ENCODE peak calls at places on chromosomes 16 and 17, in seven cellular contexts. One of them, this sample, is unnamed.

GRCh38 chr16:71526111-71526998 is at the start of gene CHST4:
- DNase-seq in amniotic epithelial cell: peak
- DNase-seq in activated CD4-positive, alpha-beta T cell treated with anti-CD3 and anti-CD28 coated beads, Interleukin-2, amount 10 ng/mL, durations not matched to agents 7 days and 5 days: no peak
- DNase-seq in T-helper 2 cell: no peak
- DNase-seq in HS-5: peak
- DNase-seq in stimulated activated CD4-positive, alpha-beta T cell treated with anti-CD3 and anti-CD28 coated beads, Interleukin-15, amount 100 ng/mL, for 24 hours: peak
- DNase-seq in HCT116: no peak
- DNase-seq in this sample: peak

GRCh38 chr17:45974916-45975630 is 24.0 kb upstream of the STH start:
- DNase-seq in HS-5: no peak
- DNase-seq in activated CD4-positive, alpha-beta T cell treated with anti-CD3 and anti-CD28 coated beads, Interleukin-2, amount 10 ng/mL, durations not matched to agents 7 days and 5 days: no peak
- DNase-seq in stimulated activated CD4-positive, alpha-beta T cell treated with anti-CD3 and anti-CD28 coated beads, Interleukin-15, amount 100 ng/mL, for 24 hours: no peak
- DNase-seq in HCT116: no peak
- DNase-seq in T-helper 2 cell: no peak
- DNase-seq in amniotic epithelial cell: no peak
- DNase-seq in this sample: no peak

GRCh38 chr17:49817993-49818392 is 29.5 kb downstream of the KAT7 start:
- DNase-seq in HS-5: no peak
- DNase-seq in T-helper 2 cell: peak
- DNase-seq in HCT116: no peak
- DNase-seq in activated CD4-positive, alpha-beta T cell treated with anti-CD3 and anti-CD28 coated beads, Interleukin-2, amount 10 ng/mL, durations not matched to agents 7 days and 5 days: peak
- DNase-seq in stimulated activated CD4-positive, alpha-beta T cell treated with anti-CD3 and anti-CD28 coated beads, Interleukin-15, amount 100 ng/mL, for 24 hours: peak
- DNase-seq in amniotic epithelial cell: no peak
- DNase-seq in this sample: no peak

GRCh38 chr16:85361441-85362118 is 249.3 kb upstream of the CIBAR2 start:
- DNase-seq in amniotic epithelial cell: peak
- DNase-seq in T-helper 2 cell: no peak
- DNase-seq in activated CD4-positive, alpha-beta T cell treated with anti-CD3 and anti-CD28 coated beads, Interleukin-2, amount 10 ng/mL, durations not matched to agents 7 days and 5 days: no peak
- DNase-seq in HS-5: no peak
- DNase-seq in stimulated activated CD4-positive, alpha-beta T cell treated with anti-CD3 and anti-CD28 coated beads, Interleukin-15, amount 100 ng/mL, for 24 hours: no peak
- DNase-seq in HCT116: no peak
- DNase-seq in this sample: no peak

GRCh38 chr16:3971706-3972105 is 91.2 kb upstream of the CREBBP start:
- DNase-seq in activated CD4-positive, alpha-beta T cell treated with anti-CD3 and anti-CD28 coated beads, Interleukin-2, amount 10 ng/mL, durations not matched to agents 7 days and 5 days: no peak
- DNase-seq in stimulated activated CD4-positive, alpha-beta T cell treated with anti-CD3 and anti-CD28 coated beads, Interleukin-15, amount 100 ng/mL, for 24 hours: no peak
- DNase-seq in HCT116: no peak
- DNase-seq in T-helper 2 cell: no peak
- DNase-seq in HS-5: no peak
- DNase-seq in amniotic epithelial cell: peak
- DNase-seq in this sample: no peak

GRCh38 chr17:50209472-50210248 is 8.2 kb upstream of the COL1A1 start:
- DNase-seq in amniotic epithelial cell: peak
- DNase-seq in HCT116: no peak
- DNase-seq in stimulated activated CD4-positive, alpha-beta T cell treated with anti-CD3 and anti-CD28 coated beads, Interleukin-15, amount 100 ng/mL, for 24 hours: no peak
- DNase-seq in HS-5: peak
- DNase-seq in activated CD4-positive, alpha-beta T cell treated with anti-CD3 and anti-CD28 coated beads, Interleukin-2, amount 10 ng/mL, durations not matched to agents 7 days and 5 days: no peak
- DNase-seq in T-helper 2 cell: no peak
- DNase-seq in this sample: no peak

GRCh38 chr16:1610841-1611653 is 825 bp downstream of the IFT140 start:
- DNase-seq in activated CD4-positive, alpha-beta T cell treated with anti-CD3 and anti-CD28 coated beads, Interleukin-2, amount 10 ng/mL, durations not matched to agents 7 days and 5 days: no peak
- DNase-seq in HS-5: no peak
- DNase-seq in stimulated activated CD4-positive, alpha-beta T cell treated with anti-CD3 and anti-CD28 coated beads, Interleukin-15, amount 100 ng/mL, for 24 hours: peak
- DNase-seq in HCT116: no peak
- DNase-seq in T-helper 2 cell: peak
- DNase-seq in amniotic epithelial cell: no peak
- DNase-seq in this sample: peak

GRCh38 chr17:78727057-78727456 is 55.0 kb downstream of the CYTH1 start:
- DNase-seq in T-helper 2 cell: no peak
- DNase-seq in activated CD4-positive, alpha-beta T cell treated with anti-CD3 and anti-CD28 coated beads, Interleukin-2, amount 10 ng/mL, durations not matched to agents 7 days and 5 days: no peak
- DNase-seq in HCT116: no peak
- DNase-seq in stimulated activated CD4-positive, alpha-beta T cell treated with anti-CD3 and anti-CD28 coated beads, Interleukin-15, amount 100 ng/mL, for 24 hours: no peak
- DNase-seq in amniotic epithelial cell: no peak
- DNase-seq in HS-5: no peak
- DNase-seq in this sample: no peak

GRCh38 chr17:67588326-67588725 is 129.4 kb upstream of the NOL11 start:
- DNase-seq in T-helper 2 cell: no peak
- DNase-seq in activated CD4-positive, alpha-beta T cell treated with anti-CD3 and anti-CD28 coated beads, Interleukin-2, amount 10 ng/mL, durations not matched to agents 7 days and 5 days: no peak
- DNase-seq in HS-5: no peak
- DNase-seq in amniotic epithelial cell: no peak
- DNase-seq in stimulated activated CD4-positive, alpha-beta T cell treated with anti-CD3 and anti-CD28 coated beads, Interleukin-15, amount 100 ng/mL, for 24 hours: no peak
- DNase-seq in HCT116: no peak
- DNase-seq in this sample: no peak

GRCh38 chr16:1744338-1744840 is 27.0 kb downstream of the NME3 start:
- DNase-seq in amniotic epithelial cell: no peak
- DNase-seq in stimulated activated CD4-positive, alpha-beta T cell treated with anti-CD3 and anti-CD28 coated beads, Interleukin-15, amount 100 ng/mL, for 24 hours: no peak
- DNase-seq in HS-5: no peak
- DNase-seq in HCT116: no peak
- DNase-seq in T-helper 2 cell: no peak
- DNase-seq in activated CD4-positive, alpha-beta T cell treated with anti-CD3 and anti-CD28 coated beads, Interleukin-2, amount 10 ng/mL, durations not matched to agents 7 days and 5 days: no peak
- DNase-seq in this sample: no peak

GRCh38 chr16:17076818-17077498 is 393.8 kb downstream of the XYLT1 start:
- DNase-seq in T-helper 2 cell: no peak
- DNase-seq in HS-5: no peak
- DNase-seq in activated CD4-positive, alpha-beta T cell treated with anti-CD3 and anti-CD28 coated beads, Interleukin-2, amount 10 ng/mL, durations not matched to agents 7 days and 5 days: no peak
- DNase-seq in HCT116: no peak
- DNase-seq in stimulated activated CD4-positive, alpha-beta T cell treated with anti-CD3 and anti-CD28 coated beads, Interleukin-15, amount 100 ng/mL, for 24 hours: no peak
- DNase-seq in amniotic epithelial cell: no peak
- DNase-seq in this sample: no peak

GRCh38 chr16:19131809-19132777 is 18.3 kb downstream of the ITPRIPL2 start:
- DNase-seq in amniotic epithelial cell: no peak
- DNase-seq in T-helper 2 cell: no peak
- DNase-seq in activated CD4-positive, alpha-beta T cell treated with anti-CD3 and anti-CD28 coated beads, Interleukin-2, amount 10 ng/mL, durations not matched to agents 7 days and 5 days: no peak
- DNase-seq in HS-5: no peak
- DNase-seq in stimulated activated CD4-positive, alpha-beta T cell treated with anti-CD3 and anti-CD28 coated beads, Interleukin-15, amount 100 ng/mL, for 24 hours: no peak
- DNase-seq in HCT116: no peak
- DNase-seq in this sample: no peak

GRCh38 chr17:78532311-78532710 is 44.9 kb downstream of the DNAH17 start:
- DNase-seq in HS-5: no peak
- DNase-seq in T-helper 2 cell: no peak
- DNase-seq in HCT116: no peak
- DNase-seq in stimulated activated CD4-positive, alpha-beta T cell treated with anti-CD3 and anti-CD28 coated beads, Interleukin-15, amount 100 ng/mL, for 24 hours: no peak
- DNase-seq in activated CD4-positive, alpha-beta T cell treated with anti-CD3 and anti-CD28 coated beads, Interleukin-2, amount 10 ng/mL, durations not matched to agents 7 days and 5 days: no peak
- DNase-seq in amniotic epithelial cell: no peak
- DNase-seq in this sample: no peak

GRCh38 chr17:29102741-29103181 is 59.8 kb downstream of the PIPOX start:
- DNase-seq in HS-5: no peak
- DNase-seq in HCT116: no peak
- DNase-seq in stimulated activated CD4-positive, alpha-beta T cell treated with anti-CD3 and anti-CD28 coated beads, Interleukin-15, amount 100 ng/mL, for 24 hours: no peak
- DNase-seq in amniotic epithelial cell: no peak
- DNase-seq in activated CD4-positive, alpha-beta T cell treated with anti-CD3 and anti-CD28 coated beads, Interleukin-2, amount 10 ng/mL, durations not matched to agents 7 days and 5 days: no peak
- DNase-seq in T-helper 2 cell: no peak
- DNase-seq in this sample: no peak

GRCh38 chr16:4564661-4565267 is 8.6 kb downstream of the C16orf96 start:
- DNase-seq in HS-5: no peak
- DNase-seq in activated CD4-positive, alpha-beta T cell treated with anti-CD3 and anti-CD28 coated beads, Interleukin-2, amount 10 ng/mL, durations not matched to agents 7 days and 5 days: no peak
- DNase-seq in T-helper 2 cell: no peak
- DNase-seq in amniotic epithelial cell: no peak
- DNase-seq in HCT116: no peak
- DNase-seq in stimulated activated CD4-positive, alpha-beta T cell treated with anti-CD3 and anti-CD28 coated beads, Interleukin-15, amount 100 ng/mL, for 24 hours: no peak
- DNase-seq in this sample: no peak

GRCh38 chr17:9037741-9038140 is 16.4 kb downstream of the NTN1 start:
- DNase-seq in stimulated activated CD4-positive, alpha-beta T cell treated with anti-CD3 and anti-CD28 coated beads, Interleukin-15, amount 100 ng/mL, for 24 hours: no peak
- DNase-seq in HCT116: no peak
- DNase-seq in amniotic epithelial cell: no peak
- DNase-seq in activated CD4-positive, alpha-beta T cell treated with anti-CD3 and anti-CD28 coated beads, Interleukin-2, amount 10 ng/mL, durations not matched to agents 7 days and 5 days: no peak
- DNase-seq in T-helper 2 cell: no peak
- DNase-seq in HS-5: no peak
- DNase-seq in this sample: no peak

GRCh38 chr17:40349477-40350409 is 14.8 kb downstream of the GJD3 start:
- DNase-seq in HCT116: no peak
- DNase-seq in stimulated activated CD4-positive, alpha-beta T cell treated with anti-CD3 and anti-CD28 coated beads, Interleukin-15, amount 100 ng/mL, for 24 hours: no peak
- DNase-seq in T-helper 2 cell: no peak
- DNase-seq in HS-5: no peak
- DNase-seq in activated CD4-positive, alpha-beta T cell treated with anti-CD3 and anti-CD28 coated beads, Interleukin-2, amount 10 ng/mL, durations not matched to agents 7 days and 5 days: no peak
- DNase-seq in amniotic epithelial cell: peak
- DNase-seq in this sample: no peak

GRCh38 chr16:3577302-3577752 is at the start of gene NLRC3:
- DNase-seq in HCT116: no peak
- DNase-seq in activated CD4-positive, alpha-beta T cell treated with anti-CD3 and anti-CD28 coated beads, Interleukin-2, amount 10 ng/mL, durations not matched to agents 7 days and 5 days: peak
- DNase-seq in amniotic epithelial cell: no peak
- DNase-seq in stimulated activated CD4-positive, alpha-beta T cell treated with anti-CD3 and anti-CD28 coated beads, Interleukin-15, amount 100 ng/mL, for 24 hours: peak
- DNase-seq in T-helper 2 cell: peak
- DNase-seq in HS-5: no peak
- DNase-seq in this sample: peak

GRCh38 chr16:57682809-57683318 is 11.7 kb upstream of the DRC7 start:
- DNase-seq in stimulated activated CD4-positive, alpha-beta T cell treated with anti-CD3 and anti-CD28 coated beads, Interleukin-15, amount 100 ng/mL, for 24 hours: no peak
- DNase-seq in HCT116: no peak
- DNase-seq in T-helper 2 cell: no peak
- DNase-seq in activated CD4-positive, alpha-beta T cell treated with anti-CD3 and anti-CD28 coated beads, Interleukin-2, amount 10 ng/mL, durations not matched to agents 7 days and 5 days: no peak
- DNase-seq in HS-5: no peak
- DNase-seq in amniotic epithelial cell: no peak
- DNase-seq in this sample: no peak

GRCh38 chr16:8959921-8960787 is 3.6 kb downstream of the USP7 start:
- DNase-seq in amniotic epithelial cell: no peak
- DNase-seq in HS-5: no peak
- DNase-seq in HCT116: no peak
- DNase-seq in T-helper 2 cell: peak
- DNase-seq in activated CD4-positive, alpha-beta T cell treated with anti-CD3 and anti-CD28 coated beads, Interleukin-2, amount 10 ng/mL, durations not matched to agents 7 days and 5 days: peak
- DNase-seq in stimulated activated CD4-positive, alpha-beta T cell treated with anti-CD3 and anti-CD28 coated beads, Interleukin-15, amount 100 ng/mL, for 24 hours: no peak
- DNase-seq in this sample: peak

GRCh38 chr17:18039535-18040286 is 503 bp downstream of the GID4 start:
- DNase-seq in T-helper 2 cell: peak
- DNase-seq in HCT116: no peak
- DNase-seq in HS-5: no peak
- DNase-seq in stimulated activated CD4-positive, alpha-beta T cell treated with anti-CD3 and anti-CD28 coated beads, Interleukin-15, amount 100 ng/mL, for 24 hours: peak
- DNase-seq in activated CD4-positive, alpha-beta T cell treated with anti-CD3 and anti-CD28 coated beads, Interleukin-2, amount 10 ng/mL, durations not matched to agents 7 days and 5 days: no peak
- DNase-seq in amniotic epithelial cell: no peak
- DNase-seq in this sample: peak